ENCODE peak calls at places on chromosomes 7 and 10, in seven cellular contexts. Z, E, O, T, S, W and Y are unnamed samples.

GRCh38 chr10:109253306-109253705 is 670.0 kb downstream of the XPNPEP1 start:
- DNase-seq in Z (no peak), E (no peak), O (no peak), T (no peak), S (no peak), W (no peak), Y (no peak)

GRCh38 chr10:89369142-89370105 is 8.4 kb upstream of the IFIT1B start:
- DNase-seq in Z (peak; percentile 41), E (no peak), O (no peak), T (no peak), S (no peak), W (peak; percentile 65), Y (peak; percentile 76)

GRCh38 chr10:45433716-45434469 is 59.9 kb downstream of the ALOX5 start:
- DNase-seq in Z (no peak), E (no peak), O (no peak), T (no peak), S (no peak), W (no peak), Y (no peak)

GRCh38 chr10:18214692-18215563 is 74.7 kb downstream of the CACNB2 start:
- DNase-seq in Z (peak; percentile 60), E (no peak), O (no peak), T (peak; percentile 69), S (no peak), W (peak; percentile 79), Y (peak; percentile 79)

GRCh38 chr7:2220506-2220905 is 12.2 kb downstream of the MAD1L1 start:
- DNase-seq in Z (no peak), E (no peak), O (no peak), T (no peak), S (no peak), W (no peak), Y (no peak)

GRCh38 chr7:27169658-27170493 is 4.2 kb downstream of the HOXA10 start:
- DNase-seq in Z (no peak), E (peak; percentile 69), O (no peak), T (peak; percentile 10), S (no peak), W (peak; percentile 51), Y (no peak)

GRCh38 chr10:122307669-122308486 is 36.8 kb downstream of the BTBD16 start:
- DNase-seq in Z (peak; percentile 95), E (no peak), O (peak; percentile 89), T (peak; percentile 94), S (peak; percentile 76), W (peak; percentile 98), Y (peak; percentile 97)

GRCh38 chr10:109650228-109650627 is 273.1 kb downstream of the XPNPEP1 start:
- DNase-seq in Z (peak; percentile 4), E (no peak), O (no peak), T (no peak), S (no peak), W (no peak), Y (no peak)

GRCh38 chr7:96306385-96307125 is 15.3 kb downstream of the SLC25A13 start:
- DNase-seq in Z (no peak), E (no peak), O (no peak), T (no peak), S (no peak), W (no peak), Y (no peak)

GRCh38 chr10:52746169-52746568 is 26.4 kb downstream of the MBL2 start:
- DNase-seq in Z (no peak), E (no peak), O (no peak), T (no peak), S (no peak), W (no peak), Y (no peak)

GRCh38 chr10:48700493-48700892 is 15.8 kb downstream of the WDFY4 start:
- DNase-seq in Z (no peak), E (no peak), O (peak; percentile 26), T (no peak), S (no peak), W (no peak), Y (no peak)

GRCh38 chr10:60114765-60115586 is 208.6 kb upstream of the CCDC6 start:
- DNase-seq in Z (peak; percentile 68), E (no peak), O (no peak), T (no peak), S (peak; percentile 43), W (peak; percentile 82), Y (peak; percentile 92)

GRCh38 chr10:99365761-99366160 is 36.6 kb downstream of the CNNM1 start:
- DNase-seq in Z (no peak), E (no peak), O (no peak), T (no peak), S (no peak), W (no peak), Y (no peak)

GRCh38 chr10:3666525-3667302 is 118.3 kb downstream of the KLF6 start:
- DNase-seq in Z (no peak), E (peak; percentile 90), O (no peak), T (no peak), S (no peak), W (no peak), Y (no peak)

GRCh38 chr10:74821501-74821900 is 4.9 kb upstream of the KAT6B start:
- DNase-seq in Z (no peak), E (no peak), O (no peak), T (no peak), S (no peak), W (no peak), Y (no peak)

GRCh38 chr7:151251926-151252835 is 3.7 kb upstream of the SMARCD3 start:
- DNase-seq in Z (no peak), E (no peak), O (no peak), T (peak; percentile 88), S (peak; percentile 33), W (peak; percentile 57), Y (peak; percentile 84)
- H3K4me3 ChIP-seq in Z (peak overlapping the region; percentile 53), E (peak overlapping the region; percentile 43), O (peak overlapping the region; percentile 69), T (peak overlapping the region; percentile 72), S (peak overlapping the region; percentile 61), W (peak overlapping the region; percentile 62), Y (peak overlapping the region; percentile 63)

GRCh38 chr7:124633740-124634139 is 131.9 kb downstream of the GPR37 start:
- DNase-seq in Z (no peak), E (no peak), O (no peak), T (no peak), S (no peak), W (no peak), Y (no peak)

GRCh38 chr7:124635416-124635815 is 130.2 kb downstream of the GPR37 start:
- DNase-seq in Z (no peak), E (no peak), O (no peak), T (no peak), S (no peak), W (no peak), Y (no peak)
- H3K4me3 ChIP-seq in Z (no peak overlapping the region), E (no peak overlapping the region), O (no peak overlapping the region), T (no peak overlapping the region), S (no peak overlapping the region), W (no peak overlapping the region), Y (no peak overlapping the region)

GRCh38 chr10:68601490-68602265 is 41.5 kb downstream of the TET1 start:
- DNase-seq in Z (no peak), E (no peak), O (no peak), T (no peak), S (no peak), W (no peak), Y (no peak)
- H3K4me3 ChIP-seq in Z (no peak overlapping the region), E (no peak overlapping the region), O (no peak overlapping the region), T (no peak overlapping the region), S (peak overlapping the region; percentile 61), W (no peak overlapping the region), Y (no peak overlapping the region)

GRCh38 chr10:29479081-29479917 is 155.5 kb downstream of the SVIL start:
- DNase-seq in Z (peak; percentile 83), E (no peak), O (peak; percentile 38), T (no peak), S (no peak), W (no peak), Y (no peak)
- H3K4me3 ChIP-seq in Z (no peak overlapping the region), E (no peak overlapping the region), O (no peak overlapping the region), T (no peak overlapping the region), S (no peak overlapping the region), W (no peak overlapping the region), Y (no peak overlapping the region)

DNA sequence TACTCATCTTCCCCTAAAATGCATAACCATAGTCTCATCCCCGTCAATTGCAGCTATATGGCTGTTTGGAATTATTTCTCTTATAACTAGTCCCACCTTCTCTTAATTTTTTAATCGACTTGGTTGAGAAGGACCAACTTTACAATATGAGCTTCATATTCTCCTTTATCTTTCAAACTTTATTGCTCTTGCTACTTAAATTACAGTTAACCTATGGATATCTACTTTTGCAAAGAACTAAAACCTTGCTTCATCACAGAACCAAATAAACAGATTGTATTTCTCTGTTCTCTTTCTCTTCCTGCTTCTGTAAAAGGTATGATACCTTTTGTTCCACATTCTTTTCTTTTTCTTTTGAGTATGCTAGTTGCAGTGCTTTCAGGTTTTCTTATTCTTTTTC is 6.1 kb downstream of the CREM start:
- DNase-seq in Z (no peak), E (no peak), O (no peak), T (no peak), S (no peak), W (no peak), Y (no peak)
- H3K4me3 ChIP-seq in Z (no peak overlapping the region), E (no peak overlapping the region), O (no peak overlapping the region), T (no peak overlapping the region), S (no peak overlapping the region), W (no peak overlapping the region), Y (no peak overlapping the region)

GRCh38 chr10:117158297-117158696 is 20.2 kb upstream of the VAX1 start:
- DNase-seq in Z (no peak), E (no peak), O (no peak), T (no peak), S (no peak), W (no peak), Y (no peak)
- H3K4me3 ChIP-seq in Z (no peak overlapping the region), E (no peak overlapping the region), O (no peak overlapping the region), T (no peak overlapping the region), S (no peak overlapping the region), W (no peak overlapping the region), Y (no peak overlapping the region)

DNA sequence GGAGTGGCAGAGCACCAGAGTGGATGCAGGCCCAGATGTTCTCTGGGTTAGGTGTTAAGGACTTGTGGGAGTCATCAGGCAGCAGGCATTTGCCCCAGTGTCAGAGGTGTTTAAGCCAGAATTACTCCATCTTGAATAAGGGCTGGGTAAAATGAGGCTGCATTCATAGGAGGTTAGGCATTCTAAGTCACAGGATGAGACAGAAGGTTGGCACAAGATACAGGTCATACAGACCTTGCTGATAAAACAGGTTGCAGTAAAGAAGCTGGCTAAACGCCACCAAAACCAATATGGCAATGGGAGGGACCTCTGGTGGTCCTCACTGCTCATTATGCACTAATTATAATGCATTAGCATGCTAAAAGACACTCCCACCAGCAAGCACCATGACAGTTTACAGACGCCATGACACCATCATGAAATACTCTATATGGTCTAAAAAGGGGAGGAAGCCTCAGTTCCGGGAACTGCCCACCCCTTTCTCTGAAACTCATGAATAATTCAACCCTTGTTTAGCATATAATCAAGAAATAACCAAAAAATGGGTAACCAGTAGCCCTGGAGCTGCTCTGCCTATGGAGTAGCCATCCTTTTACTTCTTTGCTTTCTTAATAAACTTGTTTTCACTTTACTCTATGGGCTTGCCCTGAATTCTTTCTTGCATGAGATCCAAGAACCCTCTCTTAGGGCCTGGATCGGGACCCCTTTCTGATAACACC is 882 bp upstream of the LRRC61 start:
- DNase-seq in Z (no peak), E (no peak), O (no peak), T (no peak), S (no peak), W (no peak), Y (no peak)
- H3K4me3 ChIP-seq in Z (peak overlapping the region; percentile 72), E (peak overlapping the region; percentile 61), O (peak overlapping the region; percentile 68), T (peak overlapping the region; percentile 74), S (no peak overlapping the region), W (no peak overlapping the region), Y (no peak overlapping the region)